ENCODE peak calls at places on chromosome 22, in nine cellular contexts. G, K, N, U, X, Q, C, W and S are unnamed samples. For H3K4me1, the result is how much of the 10 kb centered on the place peaks cover.

GRCh38 chr22:39288135-39288898 is 31.1 kb downstream of the RPL3 start:
- DNase-seq in G (no peak), K (no peak), N (no peak), U (no peak), X (no peak), Q (no peak), C (no peak), W (no peak), S (no peak)

GRCh38 chr22:48677621-48678020 is 1150.1 kb downstream of the BRD1 start:
- DNase-seq in G (no peak), K (no peak), N (no peak), U (no peak), X (no peak), Q (no peak), C (no peak), W (no peak), S (peak)

GRCh38 chr22:49042066-49042465 is 785.6 kb downstream of the BRD1 start:
- DNase-seq in G (no peak), K (no peak), N (no peak), U (no peak), X (no peak), Q (no peak), C (peak), W (no peak), S (no peak)

GRCh38 chr22:29259253-29259899 is 8.4 kb downstream of the RHBDD3 start:
- DNase-seq in G (no peak), K (no peak), N (no peak), U (no peak), X (no peak), Q (peak), C (no peak), W (no peak), S (no peak)

GRCh38 chr22:38112361-38112760 is 1.9 kb upstream of the BAIAP2L2 start:
- DNase-seq in G (no peak), K (no peak), N (no peak), U (no peak), X (no peak), Q (no peak), C (no peak), W (no peak), S (no peak)

GRCh38 chr22:40499187-40499753 is 128.9 kb downstream of the SGSM3 start:
- DNase-seq in G (peak), K (peak), N (peak), U (no peak), X (no peak), Q (peak), C (no peak), W (no peak), S (no peak)

GRCh38 chr22:39518996-39519680 is 1.2 kb upstream of the ATF4 start:
- DNase-seq in G (no peak), K (no peak), N (no peak), U (peak), X (no peak), Q (no peak), C (no peak), W (no peak), S (no peak)

GRCh38 chr22:33654173-33654890 is 265.9 kb downstream of the LARGE1 start:
- DNase-seq in G (no peak), K (no peak), N (peak), U (no peak), X (no peak), Q (no peak), C (no peak), W (no peak), S (no peak)

GRCh38 chr22:32668254-32669094 is 133.0 kb upstream of the TIMP3 start:
- DNase-seq in G (no peak), K (no peak), N (no peak), U (no peak), X (no peak), Q (no peak), C (no peak), W (no peak), S (no peak)

GRCh38 chr22:37133304-37134018 is 16.3 kb downstream of the IL2RB start:
- DNase-seq in G (no peak), K (no peak), N (peak), U (no peak), X (no peak), Q (no peak), C (no peak), W (no peak), S (no peak)

GRCh38 chr22:41498322-41498721 is 29.4 kb downstream of the ACO2 start:
- DNase-seq in G (no peak), K (no peak), N (no peak), U (no peak), X (no peak), Q (no peak), C (no peak), W (no peak), S (no peak)

GRCh38 chr22:32205974-32206773 is 1.3 kb upstream of the RFPL2 start:
- DNase-seq in G (no peak), K (no peak), N (no peak), U (no peak), X (no peak), Q (peak), C (no peak), W (no peak), S (no peak)

GRCh38 chr22:24428751-24429410 is 1.5 kb downstream of the ADORA2A start:
- DNase-seq in G (no peak), K (no peak), N (no peak), U (no peak), X (no peak), Q (no peak), C (no peak), W (no peak), S (no peak)
- H3K4me1 ChIP-seq in G (under half), K (under half), N (under half), U (under half), X (half or more), Q (under half), C (under half), W (under half), S (half or more)

GRCh38 chr22:42805016-42805997 is 51.8 kb downstream of the ARFGAP3 start:
- DNase-seq in G (no peak), K (peak), N (peak), U (peak), X (no peak), Q (peak), C (no peak), W (no peak), S (peak)
- H3K4me1 ChIP-seq in G (under half), K (under half), N (under half), U (under half), X (under half), Q (under half), C (under half), W (under half), S (under half)

DNA sequence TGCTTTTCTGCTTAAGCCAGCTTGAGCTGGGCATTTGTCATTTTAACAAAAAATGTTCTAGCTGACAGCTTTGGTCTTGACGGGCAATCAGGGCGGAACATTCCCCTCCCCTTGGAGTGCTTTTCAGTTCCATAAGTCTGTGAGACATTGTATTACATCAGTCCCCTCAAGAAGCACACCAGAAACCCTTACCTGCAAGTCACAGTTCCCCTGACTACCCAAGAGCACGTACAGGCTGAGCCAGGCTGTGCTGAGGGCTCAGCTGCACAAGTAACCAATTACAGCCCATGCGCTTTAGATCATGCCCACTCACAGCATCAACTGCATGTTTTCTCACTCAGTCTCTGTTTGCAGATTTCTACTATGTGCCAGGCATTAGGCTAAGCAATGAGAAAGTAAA is 19.1 kb downstream of the HIRA start:
- DNase-seq in G (no peak), K (no peak), N (no peak), U (no peak), X (no peak), Q (no peak), C (no peak), W (no peak), S (no peak)
- H3K4me1 ChIP-seq in G (under half), K (under half), N (under half), U (under half), X (under half), Q (under half), C (under half), W (under half), S (half or more)

GRCh38 chr22:22248878-22249277 is 4.3 kb downstream of the VPREB1 start:
- DNase-seq in G (no peak), K (no peak), N (no peak), U (no peak), X (no peak), Q (no peak), C (no peak), W (no peak), S (no peak)
- H3K4me1 ChIP-seq in G (under half), K (under half), N (under half), U (under half), X (under half), Q (under half), C (under half), W (under half), S (under half)

DNA sequence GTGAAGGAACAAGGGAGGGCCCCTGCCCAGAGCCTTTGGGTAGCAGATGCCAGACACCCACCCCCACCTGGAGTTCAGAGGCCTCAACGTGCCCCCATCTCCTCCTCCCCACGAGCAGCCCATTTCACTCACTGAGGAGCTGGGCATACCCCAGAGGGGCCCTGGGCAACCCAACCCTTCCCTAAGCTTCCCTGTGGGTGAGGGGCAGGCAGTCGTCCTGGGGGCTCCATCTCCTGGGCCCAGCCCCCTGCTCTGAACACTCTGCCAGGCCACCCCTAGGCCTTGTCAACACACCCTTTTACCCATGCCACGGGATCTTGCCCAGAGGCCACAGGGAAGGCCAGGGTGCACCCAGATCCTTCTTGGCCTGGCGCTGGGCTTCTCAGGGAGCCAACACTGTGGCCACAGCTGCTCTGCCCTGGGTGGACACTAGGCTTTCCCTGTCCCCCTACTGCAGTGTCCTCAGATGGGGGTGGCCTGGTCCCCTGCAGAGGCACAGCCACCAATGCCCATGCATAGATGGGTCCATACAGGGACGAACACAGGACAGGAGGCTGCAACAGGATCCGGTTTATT is 3.4 kb downstream of the SLC25A1 start:
- DNase-seq in G (no peak), K (no peak), N (no peak), U (no peak), X (no peak), Q (no peak), C (peak), W (no peak), S (no peak)
- H3K4me1 ChIP-seq in G (under half), K (under half), N (half or more), U (half or more), X (under half), Q (half or more), C (half or more), W (under half), S (half or more)

GRCh38 chr22:50310209-50310722 is 2.8 kb upstream of the PLXNB2 start:
- DNase-seq in G (no peak), K (no peak), N (no peak), U (no peak), X (no peak), Q (no peak), C (no peak), W (no peak), S (no peak)

GRCh38 chr22:50309601-50309991 is 2.1 kb upstream of the PLXNB2 start:
- DNase-seq in G (no peak), K (no peak), N (no peak), U (no peak), X (no peak), Q (no peak), C (no peak), W (no peak), S (no peak)

GRCh38 chr22:50308597-50308935 is 1.1 kb upstream of the PLXNB2 start:
- DNase-seq in G (peak), K (no peak), N (peak), U (peak), X (no peak), Q (peak), C (no peak), W (no peak), S (peak)

GRCh38 chr22:50307891-50308596 is 598 bp upstream of the PLXNB2 start:
- DNase-seq in G (peak), K (peak), N (no peak), U (no peak), X (no peak), Q (no peak), C (no peak), W (no peak), S (no peak)

GRCh38 chr22:50308986-50309600 is 1.6 kb upstream of the PLXNB2 start:
- DNase-seq in G (no peak), K (no peak), N (peak), U (no peak), X (no peak), Q (no peak), C (no peak), W (no peak), S (no peak)
- H3K4me1 ChIP-seq in G (under half), K (under half), N (under half), U (under half), X (under half), Q (under half), C (under half), W (under half), S (half or more)

GRCh38 chr22:35782504-35782903 is 64.8 kb downstream of the APOL5 start:
- DNase-seq in G (no peak), K (no peak), N (no peak), U (no peak), X (no peak), Q (no peak), C (no peak), W (no peak), S (no peak)
- H3K4me1 ChIP-seq in G (under half), K (under half), N (under half), U (under half), X (under half), Q (half or more), C (under half), W (under half), S (half or more)